ENCODE peak calls at places on chromosomes 11 and 22, in ten cellular contexts. D is activated CD4-positive, CD25-positive, alpha-beta regulatory T cell treated with anti-CD3 and anti-CD28 coated beads, Interleukin-2, amount 50 U/mL, for 16 hours; E is left lung; M is GM13977; J is right lobe of liver; V is DND-41; W is aorta; R is stimulated activated CD4-positive, alpha-beta T cell treated with anti-CD3 and anti-CD28 coated beads, Interleukin-1b, Interleukin-23, amount 100 ng/mL, for 4 hours; B is T-cell; K is activated B cell treated with CpG ODN at 0.5 μM for 24 hours. G is an unnamed sample.
A peak's percentile ranks its signal among the peaks of the same experiment; 100 is the strongest.

GRCh38 chr11:1458340-1459218 is 28.0 kb downstream of the MOB2 start:
- DNase-seq in D (no peak), E (no peak), M (no peak), J (no peak), V (no peak), W (peak; percentile 72), R (no peak), B (no peak), K (no peak), G (no peak)

GRCh38 chr11:13928566-13929251 is 33.8 kb upstream of the SPON1 start:
- DNase-seq in D (no peak), E (no peak), M (no peak), J (no peak), V (no peak), W (no peak), R (no peak), B (no peak), K (no peak), G (no peak)

GRCh38 chr11:86418513-86418912 is 43.8 kb downstream of the CCDC81 start:
- DNase-seq in D (no peak), E (no peak), M (no peak), J (no peak), V (no peak), W (no peak), R (no peak), B (no peak), K (no peak), G (no peak)

GRCh38 chr22:26174280-26174679 is 5.0 kb downstream of the SEZ6L start:
- DNase-seq in D (no peak), E (no peak), M (no peak), J (no peak), V (no peak), W (no peak), R (no peak), B (no peak), K (no peak), G (no peak)

GRCh38 chr11:36452987-36453386 is 57.1 kb downstream of the TRAF6 start:
- DNase-seq in D (no peak), E (no peak), M (no peak), J (no peak), V (peak; percentile 58), W (no peak), R (no peak), B (no peak), K (no peak), G (no peak)

GRCh38 chr11:121291896-121292502 is 572 bp upstream of the SC5D start:
- DNase-seq in D (no peak), E (no peak), M (peak; percentile 23), J (no peak), V (no peak), W (no peak), R (no peak), B (no peak), K (no peak), G (no peak)

GRCh38 chr11:91846664-91847063 is 378.0 kb upstream of the FAT3 start:
- DNase-seq in D (no peak), E (no peak), M (no peak), J (no peak), V (no peak), W (no peak), R (no peak), B (no peak), K (no peak), G (no peak)

GRCh38 chr22:37082251-37082650 is 27.3 kb downstream of the TMPRSS6 start:
- DNase-seq in D (no peak), E (peak; percentile 35), M (no peak), J (no peak), V (no peak), W (no peak), R (no peak), B (no peak), K (no peak), G (no peak)

GRCh38 chr22:35587447-35587870 is 29.7 kb downstream of the MB start:
- DNase-seq in D (no peak), E (peak; percentile 85), M (no peak), J (peak; percentile 86), V (no peak), W (peak; percentile 64), R (no peak), B (no peak), K (no peak), G (no peak)

GRCh38 chr11:12399355-12399754 is 22.0 kb downstream of the PARVA start:
- DNase-seq in D (no peak), E (no peak), M (no peak), J (no peak), V (no peak), W (no peak), R (no peak), B (no peak), K (no peak), G (no peak)